ENCODE peak calls at places on chromosome 9, in five cellular contexts. E, H, U, Y and F are unnamed samples.

GRCh38 chr9:70551391-70551790 is 136.9 kb upstream of the KLF9 start:
- DNase-seq in E (no peak), H (no peak), U (no peak), Y (no peak), F (no peak)

GRCh38 chr9:97312556-97312955 is 5.1 kb downstream of the CCDC180 start:
- DNase-seq in E (no peak), H (no peak), U (no peak), Y (no peak), F (no peak)

GRCh38 chr9:12775373-12775962 is 648 bp downstream of the LURAP1L start:
- DNase-seq in E (no peak), H (no peak), U (no peak), Y (no peak), F (no peak)

GRCh38 chr9:130997925-130998595 is 10.9 kb upstream of the LAMC3 start:
- DNase-seq in E (peak), H (peak), U (peak), Y (peak), F (peak)

GRCh38 chr9:98121096-98121495 is 2.1 kb upstream of the TRIM14 start:
- DNase-seq in E (no peak), H (no peak), U (no peak), Y (no peak), F (no peak)

GRCh38 chr9:126894052-126894603 is 20.5 kb upstream of the RALGPS1 start:
- DNase-seq in E (no peak), H (no peak), U (no peak), Y (no peak), F (no peak)

GRCh38 chr9:117707561-117707960 is 3.4 kb downstream of the TLR4 start:
- DNase-seq in E (no peak), H (no peak), U (no peak), Y (no peak), F (no peak)

GRCh38 chr9:96087669-96088299 is 212.3 kb downstream of the ERCC6L2 start:
- DNase-seq in E (no peak), H (no peak), U (peak), Y (no peak), F (no peak)

GRCh38 chr9:132235894-132236661 is 74.2 kb downstream of the NTNG2 start:
- DNase-seq in E (peak), H (peak), U (peak), Y (peak), F (peak)

GRCh38 chr9:127754099-127754760 is 19.1 kb upstream of the TOR2A start:
- DNase-seq in E (no peak), H (peak), U (no peak), Y (no peak), F (no peak)

GRCh38 chr9:121598167-121599000 is 53.0 kb upstream of the DAB2IP start:
- DNase-seq in E (no peak), H (no peak), U (peak), Y (no peak), F (no peak)
- TF ChIP-seq POLR2A in E (no peak), H (no peak), U (peak), Y (no peak), F (no peak)

GRCh38 chr9:21708225-21708624 is 94.2 kb upstream of the MTAP start:
- DNase-seq in E (no peak), H (no peak), U (no peak), Y (no peak), F (no peak)

GRCh38 chr9:21711504-21711903 is 90.9 kb upstream of the MTAP start:
- DNase-seq in E (no peak), H (no peak), U (no peak), Y (no peak), F (no peak)

GRCh38 chr9:21708846-21709245 is 93.6 kb upstream of the MTAP start:
- DNase-seq in E (no peak), H (no peak), U (no peak), Y (no peak), F (no peak)

GRCh38 chr9:21709464-21710058 is 92.9 kb upstream of the MTAP start:
- DNase-seq in E (no peak), H (no peak), U (no peak), Y (peak), F (no peak)

GRCh38 chr9:21710792-21711191 is 91.6 kb upstream of the MTAP start:
- DNase-seq in E (no peak), H (no peak), U (no peak), Y (no peak), F (no peak)
- TF ChIP-seq TAF1 in E (no peak), H (no peak), U (no peak), Y (no peak), F (no peak)

DNA sequence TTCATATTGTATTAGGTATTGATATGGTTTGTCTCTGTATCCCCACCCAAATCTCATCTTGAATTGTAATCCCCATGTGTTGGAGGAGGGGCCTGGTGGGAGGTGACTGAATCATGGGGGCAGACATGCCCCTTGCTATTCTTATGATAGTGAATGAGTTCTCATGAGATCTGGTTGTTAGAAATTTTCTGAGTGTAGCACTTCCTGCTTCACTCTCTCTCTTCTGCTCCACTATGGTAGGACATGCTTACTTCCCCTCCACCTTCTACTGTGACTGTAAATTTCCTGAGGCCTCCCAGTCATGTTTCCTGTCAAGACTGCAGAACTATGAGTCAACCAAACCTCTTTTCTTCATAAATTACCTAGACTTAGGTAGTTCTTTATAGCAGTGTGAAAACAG is 187.4 kb upstream of the SLC24A2 start:
- DNase-seq in E (no peak), H (no peak), U (no peak), Y (no peak), F (no peak)
- TF ChIP-seq POLR2A in E (no peak), H (no peak), U (no peak), Y (no peak), F (no peak)

GRCh38 chr9:94868462-94868861 is 142.0 kb downstream of the AOPEP start:
- DNase-seq in E (no peak), H (no peak), U (no peak), Y (no peak), F (no peak)

GRCh38 chr9:94867842-94868312 is 141.4 kb downstream of the AOPEP start:
- DNase-seq in E (no peak), H (no peak), U (no peak), Y (no peak), F (no peak)

GRCh38 chr9:94865599-94866456 is 139.3 kb downstream of the AOPEP start:
- DNase-seq in E (no peak), H (no peak), U (no peak), Y (no peak), F (no peak)

GRCh38 chr9:94866770-94867169 is 140.3 kb downstream of the AOPEP start:
- DNase-seq in E (no peak), H (no peak), U (no peak), Y (no peak), F (no peak)

GRCh38 chr9:94867281-94867841 is 140.9 kb downstream of the AOPEP start:
- DNase-seq in E (no peak), H (peak), U (no peak), Y (peak), F (no peak)
- TF ChIP-seq TAF1 in E (no peak), H (no peak), U (no peak), Y (no peak), F (no peak)